ENCODE peak calls at places on chromosomes 7 and 10, in five cellular contexts. Z is HCT116, L is GM23248, W is neural progenitor cell, B is fibroblast of lung. D is an unnamed sample.

GRCh38 chr10:72009430-72010081 is 45.4 kb downstream of the CHST3 start:
- DNase-seq in L (peak; percentile 96), W (peak; percentile 57), Z (no peak), B (peak; percentile 99), D (peak; percentile 98)

GRCh38 chr10:35304649-35305048 is 31.7 kb upstream of the CCNY start:
- DNase-seq in B (no peak), W (no peak), L (no peak), Z (no peak), D (no peak)

GRCh38 chr7:156600496-156600895 is 40.1 kb upstream of the RNF32 start:
- DNase-seq in B (no peak), Z (no peak), W (no peak), L (no peak), D (no peak)

GRCh38 chr10:72107325-72108003 is 19.1 kb upstream of the SPOCK2 start:
- DNase-seq in B (no peak), L (peak; percentile 10), Z (no peak), W (no peak), D (no peak)

GRCh38 chr10:72639441-72639873 is 13.6 kb upstream of the MICU1 start:
- DNase-seq in Z (no peak), L (no peak), B (no peak), W (no peak), D (no peak)

GRCh38 chr10:119022846-119023552 is 6.5 kb upstream of the NANOS1 start:
- DNase-seq in L (peak; percentile 82), W (no peak), B (peak; percentile 72), Z (no peak), D (peak; percentile 80)

GRCh38 chr7:12007591-12007990 is 175.6 kb upstream of the THSD7A start:
- DNase-seq in Z (no peak), B (no peak), W (no peak), L (no peak), D (no peak)

GRCh38 chr10:89314676-89315075 is 12.8 kb downstream of the IFIT2 start:
- DNase-seq in L (peak; percentile 22), B (no peak), W (no peak), Z (no peak), D (no peak)

GRCh38 chr10:131728829-131729228 is 172.0 kb upstream of the PPP2R2D start:
- DNase-seq in Z (no peak), B (no peak), L (no peak), W (no peak), D (no peak)

GRCh38 chr10:119029613-119030420 is at the start of gene NANOS1:
- DNase-seq in L (peak; percentile 58), Z (no peak), B (no peak), W (peak; percentile 75), D (peak; percentile 48)

GRCh38 chr7:140810830-140811556 is 113.7 kb downstream of the BRAF start:
- DNase-seq in W (peak; percentile 77), L (peak; percentile 72), B (peak; percentile 78), Z (peak; percentile 53), D (peak; percentile 86)

GRCh38 chr10:119893845-119894427 is 1.4 kb downstream of the SEC23IP start:
- DNase-seq in B (no peak), W (no peak), L (no peak), Z (no peak), D (peak; percentile 3)

GRCh38 chr7:127578036-127578684 is 7.2 kb downstream of the GCC1 start:
- DNase-seq in W (peak; percentile 47), L (peak; percentile 53), Z (no peak), B (peak; percentile 56), D (peak; percentile 29)

GRCh38 chr7:104980440-104980839 is 33.6 kb upstream of the KMT2E start:
- DNase-seq in B (no peak), Z (no peak), W (no peak), L (peak; percentile 67), D (no peak)

GRCh38 chr7:104976966-104977636 is 36.9 kb upstream of the KMT2E start:
- DNase-seq in W (no peak), L (no peak), Z (no peak), B (no peak), D (peak; percentile 61)

GRCh38 chr7:104980969-104981670 is 32.9 kb upstream of the KMT2E start:
- DNase-seq in W (peak; percentile 77), B (peak; percentile 71), L (peak; percentile 84), Z (peak; percentile 54), D (peak; percentile 93)

GRCh38 chr7:104979167-104979841 is 34.7 kb upstream of the KMT2E start:
- DNase-seq in L (peak; percentile 81), Z (no peak), B (peak; percentile 63), W (peak; percentile 55), D (peak; percentile 58)

DNA sequence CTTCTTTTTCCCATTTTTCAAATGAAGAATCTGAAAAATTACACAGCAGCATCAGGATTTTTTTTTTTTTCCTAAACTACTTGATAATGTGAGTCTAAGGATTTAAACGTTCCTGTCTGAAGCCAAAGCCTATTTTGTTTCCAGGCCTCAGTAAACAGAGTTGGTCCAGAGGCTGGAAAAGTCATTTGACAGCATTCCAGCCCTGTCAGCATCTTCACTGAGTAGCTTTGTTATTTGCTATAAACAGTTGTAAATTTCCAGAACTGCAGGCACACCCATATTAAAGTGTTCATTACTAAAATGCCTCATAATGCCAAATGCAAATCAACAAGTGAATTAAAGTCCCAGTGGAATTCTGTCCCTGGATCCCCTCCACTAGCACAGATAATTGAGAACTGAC is 35.5 kb upstream of the KMT2E start:
- DNase-seq in B (peak; percentile 51), L (no peak), Z (no peak), W (no peak), D (no peak)
- H3K4me1 ChIP-seq in B (peaks cover 45% of the 10 kb centered on the region), L (peaks cover 79% of the 10 kb centered on the region), Z (peaks cover 24% of the 10 kb centered on the region), W (peaks cover 26% of the 10 kb centered on the region), D (peaks cover 79% of the 10 kb centered on the region)

GRCh38 chr7:26200444-26201260 is at the start of gene HNRNPA2B1:
- DNase-seq in Z (peak; percentile 95), L (peak; percentile 97), W (peak; percentile 98), B (peak; percentile 98), D (peak; percentile 97)
- H3K36me3 ChIP-seq in Z (peaks cover 65% of the 10 kb centered on the region), L (peaks cover 41% of the 10 kb centered on the region), W (peaks cover 33% of the 10 kb centered on the region), B (peaks cover 1% of the 10 kb centered on the region), D (peaks cover 22% of the 10 kb centered on the region)

DNA sequence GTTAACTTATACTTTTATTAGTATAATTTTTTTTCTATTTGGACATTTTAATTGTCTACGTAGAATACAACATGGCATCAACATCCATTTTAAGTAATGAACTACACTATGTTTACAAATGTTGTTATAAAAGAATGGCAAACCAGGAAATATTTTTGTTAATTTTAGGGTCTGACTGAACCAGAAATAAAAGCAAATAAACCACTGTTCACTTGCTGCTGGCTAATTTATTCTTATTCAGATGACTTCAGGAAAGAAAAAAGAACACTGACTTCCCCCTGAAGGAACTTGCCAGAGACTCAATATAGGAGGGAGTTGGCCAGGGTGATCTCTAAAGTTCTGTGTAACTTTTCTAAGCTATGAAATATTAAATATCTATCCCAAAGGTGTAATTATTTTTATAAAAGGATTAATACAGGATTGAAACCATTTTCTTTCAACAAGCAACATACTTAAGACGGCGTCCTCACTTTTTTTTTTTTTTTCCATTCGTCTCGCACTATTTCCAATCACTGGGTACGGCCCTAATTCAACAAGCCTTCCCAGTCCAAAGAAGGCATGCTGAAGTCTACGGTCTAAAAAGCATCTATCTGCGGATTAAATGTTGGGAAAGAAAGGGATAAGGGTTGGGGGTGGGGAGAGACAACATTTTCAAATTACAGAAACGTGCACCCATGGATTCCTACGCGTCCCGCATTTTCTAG is 1.1 kb downstream of the USP6NL start:
- DNase-seq in W (no peak), Z (no peak), L (peak; percentile 19), B (peak; percentile 28), D (no peak)
- H3K9ac ChIP-seq in W (peak overlapping the region; percentile 87), Z (peak overlapping the region; percentile 83), L (peak overlapping the region; percentile 74), B (no peak overlapping the region), D (peak overlapping the region; percentile 83)

GRCh38 chr10:82591421-82591820 is 716.4 kb downstream of the NRG3 start:
- DNase-seq in Z (no peak), W (no peak), B (no peak), L (no peak), D (no peak)
- H3K4me1 ChIP-seq in Z (no peaks in the 10 kb centered on the region), W (peaks cover 6% of the 10 kb centered on the region), B (no peaks in the 10 kb centered on the region), L (no peaks in the 10 kb centered on the region), D (no peaks in the 10 kb centered on the region)

DNA sequence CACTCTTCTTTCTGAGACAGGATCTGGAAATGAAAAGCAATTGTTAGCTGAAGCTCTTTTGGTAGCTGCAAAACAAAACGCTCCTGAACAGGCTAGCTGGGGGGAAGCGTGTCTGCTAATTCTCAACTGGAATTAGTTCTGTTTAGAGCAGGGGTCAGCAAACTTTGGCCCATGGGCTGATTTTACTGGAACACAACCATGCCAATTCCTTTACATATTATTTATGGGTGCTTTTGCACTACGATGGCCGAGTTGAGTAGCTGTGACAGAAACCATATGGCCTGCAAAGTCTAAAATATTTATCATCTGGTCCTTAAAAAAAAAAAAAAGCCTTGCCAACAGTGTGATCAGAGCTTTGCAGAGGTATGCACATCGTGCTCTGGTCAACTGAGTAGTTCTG is 108.4 kb upstream of the PDLIM1 start:
- DNase-seq in L (no peak), B (no peak), Z (no peak), W (no peak), D (no peak)
- H3K36me3 ChIP-seq in L (no peaks in the 10 kb centered on the region), B (no peaks in the 10 kb centered on the region), Z (no peaks in the 10 kb centered on the region), W (no peaks in the 10 kb centered on the region), D (peaks cover 49% of the 10 kb centered on the region)

GRCh38 chr7:26197153-26198115 is 3.1 kb downstream of the HNRNPA2B1 start:
- DNase-seq in L (peak; percentile 46), Z (no peak), W (no peak), B (no peak), D (no peak)

GRCh38 chr7:26193432-26194206 is 6.9 kb downstream of the HNRNPA2B1 start:
- DNase-seq in Z (no peak), B (no peak), W (no peak), L (no peak), D (no peak)

GRCh38 chr7:26195182-26195581 is 5.4 kb downstream of the HNRNPA2B1 start:
- DNase-seq in B (no peak), L (no peak), Z (no peak), W (no peak), D (no peak)

GRCh38 chr7:26196305-26196704 is 4.2 kb downstream of the HNRNPA2B1 start:
- DNase-seq in L (no peak), B (no peak), Z (no peak), W (no peak), D (no peak)

DNA sequence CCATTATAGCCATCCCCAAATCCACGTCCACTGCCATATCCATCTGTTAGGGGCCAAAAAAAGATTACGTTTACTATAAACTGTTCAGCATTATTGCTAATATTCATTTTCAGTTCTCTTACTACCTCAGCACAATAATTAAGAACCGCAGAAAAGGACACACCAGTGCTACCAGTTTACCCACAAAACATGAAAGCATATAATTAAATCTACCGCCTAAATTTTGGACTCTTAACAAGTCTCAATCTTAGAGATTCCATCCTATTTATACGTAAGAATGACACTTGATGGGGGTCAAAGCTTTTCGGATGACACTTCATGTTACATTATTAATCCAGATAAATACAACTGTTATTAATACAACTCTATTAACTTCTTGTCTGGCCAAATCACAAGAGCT is 4.7 kb downstream of the HNRNPA2B1 start:
- DNase-seq in Z (no peak), L (no peak), B (no peak), W (no peak), D (no peak)
- H3K9ac ChIP-seq in Z (no peak overlapping the region), L (peak overlapping the region; percentile 98), B (no peak overlapping the region), W (no peak overlapping the region), D (peak overlapping the region; percentile 100)

DNA sequence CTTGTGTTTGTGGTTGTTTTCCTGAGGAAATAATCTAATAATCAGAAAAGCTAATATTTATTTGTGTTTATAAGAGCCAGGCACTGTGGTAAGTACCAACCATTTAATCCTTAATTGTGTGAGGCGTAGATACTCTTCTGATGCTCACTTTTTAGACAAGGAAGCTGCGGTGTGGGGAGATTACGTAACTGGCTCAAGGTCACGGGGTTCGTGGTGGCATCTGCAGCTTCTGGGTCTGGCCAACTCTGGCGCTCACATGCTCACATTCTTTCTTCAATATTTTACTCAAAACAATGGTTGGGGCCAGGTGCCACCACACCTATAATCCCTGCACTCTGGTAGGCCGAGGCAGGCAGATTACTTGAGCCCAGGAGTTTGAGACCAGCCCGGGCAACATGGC is 77.6 kb downstream of the RALA start:
- DNase-seq in L (no peak), B (no peak), W (no peak), Z (no peak), D (no peak)
- H3K4me1 ChIP-seq in L (peaks cover 4% of the 10 kb centered on the region), B (no peaks in the 10 kb centered on the region), W (peaks cover 7% of the 10 kb centered on the region), Z (no peaks in the 10 kb centered on the region), D (peaks cover 26% of the 10 kb centered on the region)

D was measured in adipocyte.